ENCODE peak calls at places on chromosomes 5 and 9, in four cellular contexts. C is colonic mucosa, Y is mammary epithelial cell, I is uterus. W is an unnamed sample.

GRCh38 chr5:90293931-90294330 is 115.6 kb downstream of the CETN3 start:
- DNase-seq in C (no peak), Y (no peak), I (no peak), W (no peak)

GRCh38 chr5:43038523-43038989 is 1.6 kb downstream of the ANXA2R start:
- DNase-seq in C (no peak), Y (no peak), I (no peak), W (no peak)

GRCh38 chr9:109100543-109101201 is 19.1 kb downstream of the TMEM245 start:
- DNase-seq in C (no peak), Y (no peak), I (no peak), W (no peak)

GRCh38 chr9:130118841-130119520 is 53.2 kb upstream of the NCS1 start:
- DNase-seq in C (no peak), Y (no peak), I (no peak), W (no peak)

GRCh38 chr9:131447148-131447547 is 53.3 kb downstream of the PRRC2B start:
- DNase-seq in C (no peak), Y (peak; percentile 20), I (no peak), W (no peak)

GRCh38 chr9:125974705-125975104 is 227.5 kb downstream of the PBX3 start:
- DNase-seq in C (no peak), Y (no peak), I (no peak), W (no peak)

GRCh38 chr5:55993628-55994501 is 898 bp downstream of the IL6ST start:
- DNase-seq in C (no peak), Y (no peak), I (no peak), W (no peak)

GRCh38 chr9:70746760-70747159 is 332.3 kb upstream of the KLF9 start:
- DNase-seq in C (no peak), Y (no peak), I (no peak), W (no peak)

GRCh38 chr9:97786341-97786740 is 66.7 kb upstream of the FOXE1 start:
- DNase-seq in C (no peak), Y (no peak), I (no peak), W (no peak)

GRCh38 chr9:73219985-73220626 is 68.4 kb downstream of the ANXA1 start:
- DNase-seq in C (no peak), Y (peak; percentile 98), I (no peak), W (no peak)

GRCh38 chr9:100014846-100015245 is 84.0 kb downstream of the ERP44 start:
- DNase-seq in C (no peak), Y (no peak), I (no peak), W (no peak)

GRCh38 chr9:38437193-38437823 is 13.1 kb upstream of the IGFBPL1 start:
- DNase-seq in C (peak; percentile 36), Y (no peak), I (no peak), W (no peak)

GRCh38 chr9:127991017-127991756 is 10.4 kb upstream of the EEIG1 start:
- DNase-seq in C (peak; percentile 84), Y (no peak), I (no peak), W (no peak)

GRCh38 chr5:143449772-143450171 is 46.3 kb upstream of the NR3C1 start:
- DNase-seq in C (no peak), Y (no peak), I (no peak), W (no peak)

GRCh38 chr9:596701-597100 is 244.8 kb upstream of the DMRT1 start:
- DNase-seq in C (no peak), Y (no peak), I (no peak), W (no peak)

GRCh38 chr5:178554311-178554710 is 35.9 kb downstream of the COL23A1 start:
- DNase-seq in C (no peak), Y (no peak), I (no peak), W (no peak)

GRCh38 chr5:153798830-153799229 is 239.9 kb downstream of the FAM114A2 start:
- DNase-seq in C (no peak), Y (no peak), I (no peak), W (no peak)

GRCh38 chr5:80790698-80791097 is 135.9 kb upstream of the DHFR start:
- DNase-seq in C (no peak), Y (no peak), I (no peak), W (no peak)

GRCh38 chr5:73336366-73336765 is 112.2 kb downstream of the FOXD1 start:
- DNase-seq in C (no peak), Y (no peak), I (no peak), W (no peak)

GRCh38 chr9:133433351-133433843 is 11.2 kb downstream of the ADAMTS13 start:
- DNase-seq in C (no peak), Y (no peak), I (no peak), W (no peak)

GRCh38 chr5:103469288-103470065 is 93.1 kb downstream of the NUDT12 start:
- DNase-seq in C (peak; percentile 37), Y (no peak), I (no peak), W (no peak)

GRCh38 chr5:83071286-83071685 is 5.9 kb downstream of the TMEM167A start:
- DNase-seq in C (no peak), Y (no peak), I (no peak), W (no peak)

GRCh38 chr9:136327313-136327971 is at the start of gene GPSM1:
- DNase-seq in C (no peak), Y (no peak), I (peak; percentile 65), W (peak; percentile 79)

GRCh38 chr5:821504-821903 is 29.3 kb downstream of the ZDHHC11 start:
- DNase-seq in C (no peak), Y (no peak), I (no peak), W (no peak)

GRCh38 chr5:156015137-156015536 is 311.8 kb upstream of the SGCD start:
- DNase-seq in C (no peak), Y (no peak), I (no peak), W (no peak)

GRCh38 chr5:69528015-69528414 is 32.0 kb upstream of the GTF2H2C start:
- DNase-seq in C (no peak), Y (peak; percentile 43), I (no peak), W (no peak)

GRCh38 chr9:92175441-92175840 is 60.2 kb upstream of the SPTLC1 start:
- DNase-seq in C (no peak), Y (no peak), I (no peak), W (no peak)

GRCh38 chr5:43008369-43009158 is 31.6 kb downstream of the ANXA2R start:
- DNase-seq in C (peak; percentile 95), Y (peak; percentile 50), I (peak; percentile 83), W (peak; percentile 87)

GRCh38 chr9:10921671-10922070 is 308.9 kb upstream of the PTPRD start:
- DNase-seq in C (no peak), Y (no peak), I (no peak), W (no peak)

GRCh38 chr9:93261281-93261680 is 77.3 kb downstream of the WNK2 start:
- DNase-seq in C (peak; percentile 25), Y (no peak), I (no peak), W (no peak)

GRCh38 chr5:95709967-95710650 is 21.0 kb upstream of the RHOBTB3 start:
- DNase-seq in C (no peak), Y (no peak), I (peak; percentile 42), W (no peak)

GRCh38 chr9:137574192-137574591 is 4.5 kb downstream of the DPH7 start:
- DNase-seq in C (no peak), Y (no peak), I (no peak), W (no peak)
- H3K4me3 ChIP-seq in C (no peak overlapping the region), Y (no peak overlapping the region), I (no peak overlapping the region), W (no peak overlapping the region)

GRCh38 chr5:134025786-134026185 is 21.0 kb upstream of the VDAC1 start:
- DNase-seq in C (no peak), Y (no peak), I (no peak), W (no peak)
- H3K4me3 ChIP-seq in C (no peak overlapping the region), Y (no peak overlapping the region), I (no peak overlapping the region), W (no peak overlapping the region)

GRCh38 chr5:142320427-142320732 is 4.4 kb downstream of the SPRY4 start:
- DNase-seq in C (no peak), Y (no peak), I (no peak), W (no peak)
- H3K4me3 ChIP-seq in C (no peak overlapping the region), Y (no peak overlapping the region), I (no peak overlapping the region), W (no peak overlapping the region)

DNA sequence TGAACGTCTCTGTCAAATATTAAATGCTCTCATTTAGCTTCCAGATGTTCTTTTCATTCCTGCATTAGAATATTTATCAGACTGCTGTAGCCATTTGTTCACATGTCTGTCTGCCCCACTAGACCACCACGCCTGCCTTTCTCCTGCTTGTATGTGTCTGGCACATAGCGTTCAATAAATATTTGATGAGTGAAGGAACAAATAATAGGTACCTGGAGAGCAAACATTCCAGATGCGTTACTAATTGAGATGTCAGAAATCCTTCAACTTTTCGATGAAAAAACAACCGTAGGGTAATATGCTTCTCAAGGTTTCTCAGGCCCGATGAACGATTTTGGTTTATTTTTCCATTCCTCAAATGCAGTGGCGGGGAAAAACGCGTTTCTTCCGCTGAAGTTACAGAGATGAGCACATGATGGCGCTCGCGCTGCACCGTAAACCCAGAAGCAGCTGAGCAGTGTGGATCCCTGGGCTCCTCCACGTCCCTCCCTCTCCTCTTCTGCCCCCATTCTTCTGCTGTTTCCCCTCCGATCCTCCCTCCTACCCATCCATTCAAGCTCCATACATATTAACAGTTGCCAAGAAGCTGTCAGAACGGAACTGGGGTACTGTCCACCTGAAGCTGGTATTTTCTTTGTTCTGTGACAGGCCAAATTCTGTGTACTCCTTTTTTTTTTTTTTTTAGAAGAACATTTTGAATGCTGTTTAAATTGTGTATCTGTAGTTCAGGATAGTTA is 245.4 kb downstream of the MPDZ start:
- DNase-seq in C (peak; percentile 49), Y (peak; percentile 47), I (peak; percentile 63), W (peak; percentile 53)
- H3K4me3 ChIP-seq in C (no peak overlapping the region), Y (peak overlapping the region; percentile 24), I (no peak overlapping the region), W (no peak overlapping the region)

GRCh38 chr9:124257070-124257864 is 482 bp upstream of the NEK6 start:
- DNase-seq in C (no peak), Y (peak; percentile 14), I (no peak), W (no peak)

GRCh38 chr9:124256517-124257069 is 1.2 kb upstream of the NEK6 start:
- DNase-seq in C (no peak), Y (peak; percentile 59), I (no peak), W (no peak)

GRCh38 chr9:124258765-124259272 is 1.1 kb downstream of the NEK6 start:
- DNase-seq in C (no peak), Y (peak; percentile 33), I (no peak), W (no peak)

GRCh38 chr9:124259273-124260078 is 1.7 kb downstream of the NEK6 start:
- DNase-seq in C (peak; percentile 92), Y (peak; percentile 75), I (peak; percentile 83), W (peak; percentile 65)

GRCh38 chr9:124257865-124258764 is at the start of gene NEK6:
- DNase-seq in C (no peak), Y (peak; percentile 47), I (peak; percentile 50), W (no peak)
- H3K4me3 ChIP-seq in C (peak within 1 kb of the TSS; percentile 80), Y (peak within 1 kb of the TSS; percentile 81), I (peak within 1 kb of the TSS; percentile 55), W (peak within 1 kb of the TSS; percentile 74)

W was measured in heart left ventricle.